ENCODE peak calls at places on chromosome 3, in five cellular contexts. O, D, H, X and T are unnamed samples. For H3K36me3, the result is how much of the 10 kb centered on the place peaks cover.

GRCh38 chr3:8363200-8363599 is 138.4 kb upstream of the LMCD1 start:
- DNase-seq in H (no peak), D (no peak), X (no peak), O (no peak), T (no peak)

GRCh38 chr3:193943200-193943599 is 192.7 kb upstream of the HES1 start:
- DNase-seq in O (no peak), X (no peak), H (no peak), D (no peak), T (no peak)

GRCh38 chr3:46925585-46925934 is 48.0 kb downstream of the PTH1R start:
- DNase-seq in D (peak), X (no peak), O (no peak), H (peak), T (no peak)

GRCh38 chr3:134627831-134628230 is 23.0 kb downstream of the KY start:
- DNase-seq in H (no peak), D (no peak), O (no peak), X (no peak), T (no peak)

GRCh38 chr3:78870484-78870883 is 897.3 kb downstream of the ROBO1 start:
- DNase-seq in H (no peak), X (no peak), D (no peak), O (no peak), T (no peak)

GRCh38 chr3:147119346-147119745 is 287.0 kb downstream of the ZIC4 start:
- DNase-seq in D (no peak), X (no peak), H (no peak), O (no peak), T (no peak)

GRCh38 chr3:175941352-175941751 is 1082.2 kb downstream of the NAALADL2 start:
- DNase-seq in D (no peak), O (no peak), X (no peak), H (no peak), T (peak)

GRCh38 chr3:38003371-38003816 is 12.8 kb downstream of the VILL start:
- DNase-seq in H (peak), D (peak), X (no peak), O (peak), T (peak)

GRCh38 chr3:51328206-51328605 is 56.9 kb upstream of the MANF start:
- DNase-seq in D (no peak), O (no peak), H (no peak), X (no peak), T (no peak)

GRCh38 chr3:177729939-177730700 is 532.8 kb upstream of the TBL1XR1 start:
- DNase-seq in X (no peak), D (no peak), O (peak), H (peak), T (no peak)

GRCh38 chr3:118974356-118975097 is 60.1 kb downstream of the IGSF11 start:
- DNase-seq in O (no peak), D (no peak), X (no peak), H (no peak), T (no peak)

GRCh38 chr3:100103558-100104441 is 10.5 kb downstream of the FILIP1L start:
- DNase-seq in H (no peak), X (peak), O (no peak), D (no peak), T (peak)

GRCh38 chr3:2657408-2657807 is 452.8 kb downstream of the IL5RA start:
- DNase-seq in H (no peak), O (no peak), D (no peak), X (peak), T (no peak)

GRCh38 chr3:136464502-136464901 is 214.4 kb downstream of the PCCB start:
- DNase-seq in D (no peak), X (peak), O (no peak), H (no peak), T (no peak)

GRCh38 chr3:192063570-192063969 is 602.6 kb downstream of the PYDC2 start:
- DNase-seq in O (no peak), X (peak), D (no peak), H (no peak), T (peak)

DNA sequence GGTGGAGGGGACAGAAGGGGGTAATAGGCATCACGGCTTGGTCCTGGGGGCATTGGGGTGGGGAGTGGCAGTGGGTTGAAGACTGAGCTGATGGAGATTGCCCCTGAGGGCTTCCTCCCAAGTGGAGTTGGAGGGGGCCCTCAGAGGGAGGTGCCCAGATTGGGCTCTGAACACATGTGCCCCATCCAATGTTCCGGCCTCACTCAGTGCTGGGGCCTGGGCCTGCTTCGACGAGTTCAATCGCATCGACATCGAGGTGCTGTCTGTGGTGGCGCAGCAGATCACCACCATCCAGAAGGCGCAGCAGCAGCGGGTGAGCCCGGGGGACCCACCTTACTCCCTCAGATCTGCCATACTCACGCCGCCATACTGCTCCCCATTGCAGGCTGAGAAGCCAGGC is 45.3 kb downstream of the DNAH1 start:
- DNase-seq in X (no peak), H (no peak), D (no peak), O (no peak), T (no peak)
- H3K36me3 ChIP-seq in X (under half), H (under half), D (under half), O (under half), T (under half)

GRCh38 chr3:152461460-152461859 is 192.7 kb downstream of the MBNL1 start:
- DNase-seq in H (no peak), D (no peak), X (no peak), O (no peak), T (no peak)

GRCh38 chr3:152459572-152459971 is 190.8 kb downstream of the MBNL1 start:
- DNase-seq in X (no peak), H (no peak), D (no peak), O (no peak), T (no peak)

GRCh38 chr3:152458023-152458724 is 189.4 kb downstream of the MBNL1 start:
- DNase-seq in D (no peak), H (no peak), O (no peak), X (no peak), T (no peak)

GRCh38 chr3:152458725-152459515 is 190.2 kb downstream of the MBNL1 start:
- DNase-seq in O (no peak), X (no peak), D (no peak), H (no peak), T (no peak)

DNA sequence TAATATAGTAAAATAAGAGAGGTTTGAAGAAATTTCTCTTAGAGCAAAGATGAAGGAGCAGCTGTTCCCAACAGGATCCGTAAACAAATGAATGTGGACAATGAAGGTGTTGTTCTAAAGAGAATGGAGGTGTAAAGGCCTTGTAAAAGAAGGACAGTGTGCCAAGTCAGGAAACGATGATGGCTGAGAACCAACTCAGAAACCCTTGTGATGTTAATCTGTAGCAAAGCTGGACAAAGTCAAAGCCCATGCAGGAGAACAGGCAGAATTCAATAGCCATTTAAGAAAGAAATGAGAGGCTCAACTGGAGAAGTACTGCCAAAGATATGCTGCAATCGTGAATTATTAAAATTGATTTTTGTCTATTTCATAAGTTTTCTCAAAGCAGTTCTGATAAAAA is 192.2 kb downstream of the MBNL1 start:
- DNase-seq in O (no peak), X (no peak), H (no peak), D (no peak), T (no peak)
- H3K36me3 ChIP-seq in O (under half), X (half or more), H (under half), D (under half), T (half or more)

GRCh38 chr3:9794400-9794799 is 1.5 kb downstream of the ARPC4 start:
- DNase-seq in O (no peak), H (no peak), X (no peak), D (peak), T (no peak)

GRCh38 chr3:9797196-9797945 is 4.5 kb downstream of the ARPC4 start:
- DNase-seq in H (no peak), O (no peak), X (no peak), D (peak), T (no peak)

GRCh38 chr3:9793161-9793781 is 389 bp downstream of the ARPC4 start:
- DNase-seq in X (no peak), H (peak), O (no peak), D (no peak), T (peak)

GRCh38 chr3:9792405-9793160 is at the start of the genes ARPC4 and TADA3:
- DNase-seq in X (peak), D (peak), O (peak), H (peak), T (peak)

GRCh38 chr3:9795212-9795611 is 2.3 kb downstream of the ARPC4 start:
- DNase-seq in H (no peak), O (no peak), D (peak), X (no peak), T (peak)
- H3K36me3 ChIP-seq in H (under half), O (under half), D (under half), X (under half), T (half or more)

GRCh38 chr3:12991861-12992281 is 81.4 kb downstream of the IQSEC1 start:
- DNase-seq in O (no peak), X (no peak), D (peak), H (peak), T (no peak)

GRCh38 chr3:12992629-12993021 is 80.6 kb downstream of the IQSEC1 start:
- DNase-seq in D (no peak), X (no peak), O (no peak), H (peak), T (no peak)

GRCh38 chr3:12990306-12990705 is 82.9 kb downstream of the IQSEC1 start:
- DNase-seq in H (no peak), D (peak), X (no peak), O (no peak), T (no peak)

GRCh38 chr3:12990781-12991480 is 82.3 kb downstream of the IQSEC1 start:
- DNase-seq in X (peak), O (no peak), D (peak), H (no peak), T (no peak)

GRCh38 chr3:12991481-12991837 is 81.8 kb downstream of the IQSEC1 start:
- DNase-seq in O (no peak), H (no peak), X (no peak), D (no peak), T (no peak)
- H3K36me3 ChIP-seq in O (under half), H (under half), X (under half), D (under half), T (under half)

GRCh38 chr3:81558106-81558505 is 203.3 kb downstream of the GBE1 start:
- DNase-seq in H (no peak), O (no peak), X (no peak), D (no peak), T (no peak)

GRCh38 chr3:81554348-81554747 is 207.1 kb downstream of the GBE1 start:
- DNase-seq in H (no peak), O (no peak), X (no peak), D (no peak), T (no peak)

GRCh38 chr3:81549831-81550230 is 211.6 kb downstream of the GBE1 start:
- DNase-seq in O (no peak), X (peak), D (no peak), H (no peak), T (no peak)

GRCh38 chr3:81550415-81550814 is 211.0 kb downstream of the GBE1 start:
- DNase-seq in H (peak), O (no peak), D (no peak), X (peak), T (no peak)

GRCh38 chr3:81554805-81555204 is 206.6 kb downstream of the GBE1 start:
- DNase-seq in H (peak), D (no peak), O (no peak), X (no peak), T (no peak)
- H3K36me3 ChIP-seq in H (under half), D (under half), O (under half), X (under half), T (under half)

DNA sequence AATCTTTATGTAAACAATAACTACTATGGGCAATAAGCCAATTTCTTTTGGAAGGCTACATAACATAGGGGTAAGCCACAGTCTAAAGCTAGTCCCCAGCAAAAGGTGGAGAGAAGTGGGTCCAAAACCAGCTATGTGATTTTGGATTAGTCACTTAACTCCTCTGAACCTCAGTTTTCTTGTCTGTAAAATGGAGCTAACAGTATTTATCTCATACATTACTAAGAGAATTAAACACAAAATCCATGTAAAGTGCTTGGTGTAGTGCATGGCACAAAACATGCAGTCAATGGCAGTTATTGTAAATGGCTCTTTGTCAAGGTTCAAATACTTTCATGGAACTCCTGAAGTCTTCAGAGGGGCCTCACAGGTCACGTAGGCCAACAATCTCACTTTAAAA is 13.3 kb downstream of the RFT1 start:
- DNase-seq in H (no peak), O (no peak), X (no peak), D (no peak), T (no peak)
- H3K36me3 ChIP-seq in H (under half), O (under half), X (under half), D (under half), T (half or more)

DNA sequence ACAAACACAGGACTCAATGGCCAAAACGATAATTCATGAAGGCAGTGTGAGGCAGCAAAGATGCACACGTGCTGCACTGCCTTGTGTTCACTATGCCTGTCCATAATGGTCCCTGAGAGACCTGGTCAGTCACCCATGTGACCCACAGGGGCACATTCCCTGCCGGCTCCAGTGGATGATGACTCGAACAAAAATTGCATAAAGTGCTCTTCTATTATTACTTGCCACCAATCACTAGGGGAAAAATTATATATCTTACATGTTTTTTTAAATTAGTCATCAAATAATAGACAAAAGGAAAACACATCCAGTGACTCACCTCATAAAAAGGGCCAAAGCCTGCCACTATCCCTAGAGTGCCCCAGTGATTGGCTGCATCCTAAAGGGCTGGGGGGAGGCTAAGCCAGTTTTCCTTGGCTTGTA is 47.5 kb downstream of the UBP1 start:
- DNase-seq in O (no peak), X (peak), D (no peak), H (no peak), T (no peak)
- H3K36me3 ChIP-seq in O (under half), X (under half), D (under half), H (under half), T (half or more)